ENCODE peak calls at places on chromosomes 1 and 21, in four cellular contexts. One of them, this sample, is unnamed.

GRCh38 chr1:7912743-7913557 is 27.7 kb downstream of the TNFRSF9 start:
- DNase-seq in K562: peak; percentile 31
- DNase-seq in HepG2: no peak
- DNase-seq in GM12878: no peak
- DNase-seq in this sample: no peak

GRCh38 chr1:41296476-41296875 is 54.4 kb upstream of the SCMH1 start:
- DNase-seq in K562: no peak
- DNase-seq in HepG2: no peak
- DNase-seq in GM12878: no peak
- DNase-seq in this sample: no peak

GRCh38 chr1:218874313-218874712 is 299.4 kb upstream of the LYPLAL1 start:
- DNase-seq in K562: no peak
- DNase-seq in HepG2: peak; percentile 39
- DNase-seq in GM12878: no peak
- DNase-seq in this sample: no peak

GRCh38 chr1:39729842-39730241 is 8.8 kb upstream of the PPIE start:
- DNase-seq in K562: no peak
- DNase-seq in HepG2: no peak
- DNase-seq in GM12878: no peak
- DNase-seq in this sample: no peak

GRCh38 chr1:21126324-21126723 is 50.4 kb downstream of the EIF4G3 start:
- DNase-seq in K562: no peak
- DNase-seq in HepG2: peak; percentile 67
- DNase-seq in GM12878: no peak
- DNase-seq in this sample: no peak

GRCh38 chr1:156276966-156277381 is 5.7 kb downstream of the SMG5 start:
- DNase-seq in K562: no peak
- DNase-seq in HepG2: no peak
- DNase-seq in GM12878: no peak
- DNase-seq in this sample: no peak

GRCh38 chr1:203082571-203083462 is 3.0 kb downstream of the MYOG start:
- DNase-seq in K562: no peak
- DNase-seq in HepG2: no peak
- DNase-seq in GM12878: no peak
- DNase-seq in this sample: no peak

GRCh38 chr1:214445201-214445600 is 106.2 kb downstream of the PTPN14 start:
- DNase-seq in K562: no peak
- DNase-seq in HepG2: no peak
- DNase-seq in GM12878: no peak
- DNase-seq in this sample: peak; percentile 19

GRCh38 chr1:164719676-164720075 is 160.7 kb downstream of the PBX1 start:
- DNase-seq in K562: no peak
- DNase-seq in HepG2: no peak
- DNase-seq in GM12878: no peak
- DNase-seq in this sample: no peak

GRCh38 chr1:173504268-173504667 is 27.1 kb downstream of the PRDX6 start:
- DNase-seq in K562: no peak
- DNase-seq in HepG2: no peak
- DNase-seq in GM12878: no peak
- DNase-seq in this sample: no peak

GRCh38 chr1:229341811-229342304 is 989 bp downstream of the CCSAP start:
- DNase-seq in K562: no peak
- DNase-seq in HepG2: no peak
- DNase-seq in GM12878: no peak
- DNase-seq in this sample: no peak

GRCh38 chr1:217027403-217028080 is 304.3 kb upstream of the ESRRG start:
- DNase-seq in K562: no peak
- DNase-seq in HepG2: no peak
- DNase-seq in GM12878: peak; percentile 55
- DNase-seq in this sample: no peak

GRCh38 chr1:25620211-25620610 is 3.6 kb downstream of the MAN1C1 start:
- DNase-seq in K562: no peak
- DNase-seq in HepG2: no peak
- DNase-seq in GM12878: no peak
- DNase-seq in this sample: no peak

GRCh38 chr1:45033356-45033755 is 21.3 kb downstream of the UROD start:
- DNase-seq in K562: no peak
- DNase-seq in HepG2: no peak
- DNase-seq in GM12878: no peak
- DNase-seq in this sample: no peak

GRCh38 chr1:57605933-57606332 is 182.1 kb upstream of the DAB1 start:
- DNase-seq in K562: no peak
- DNase-seq in HepG2: no peak
- DNase-seq in GM12878: no peak
- DNase-seq in this sample: no peak

GRCh38 chr21:15355066-15355465 is 290.3 kb upstream of the NRIP1 start:
- DNase-seq in K562: no peak
- DNase-seq in HepG2: no peak
- DNase-seq in GM12878: no peak
- DNase-seq in this sample: no peak

GRCh38 chr1:226946285-226946684 is 6.2 kb downstream of the COQ8A start:
- DNase-seq in K562: no peak
- DNase-seq in HepG2: no peak
- DNase-seq in GM12878: no peak
- DNase-seq in this sample: no peak

GRCh38 chr1:159867322-159868064 is 5.0 kb upstream of the VSIG8 start:
- DNase-seq in K562: no peak
- DNase-seq in HepG2: no peak
- DNase-seq in GM12878: no peak
- DNase-seq in this sample: no peak

GRCh38 chr1:26529655-26530539 is at the start of gene RPS6KA1:
- DNase-seq in K562: peak; percentile 97
- DNase-seq in HepG2: peak; percentile 38
- DNase-seq in GM12878: no peak
- DNase-seq in this sample: peak; percentile 99

GRCh38 chr21:42236693-42237092 is 17.8 kb downstream of the ABCG1 start:
- DNase-seq in K562: no peak
- DNase-seq in HepG2: no peak
- DNase-seq in GM12878: no peak
- DNase-seq in this sample: no peak

GRCh38 chr21:37682908-37683307 is 233.3 kb downstream of the KCNJ6 start:
- DNase-seq in K562: no peak
- DNase-seq in HepG2: no peak
- DNase-seq in GM12878: no peak
- DNase-seq in this sample: no peak

GRCh38 chr1:156838972-156839371 is 19.9 kb downstream of the INSRR start:
- DNase-seq in K562: peak; percentile 74
- DNase-seq in HepG2: no peak
- DNase-seq in GM12878: no peak
- DNase-seq in this sample: peak; percentile 81

GRCh38 chr21:41895643-41896493 is 16.7 kb upstream of the PRDM15 start:
- DNase-seq in K562: peak; percentile 45
- DNase-seq in HepG2: no peak
- DNase-seq in GM12878: no peak
- DNase-seq in this sample: no peak

GRCh38 chr1:1847061-1847460 is 43.8 kb downstream of the GNB1 start:
- DNase-seq in K562: peak; percentile 40
- DNase-seq in HepG2: peak; percentile 36
- DNase-seq in GM12878: no peak
- DNase-seq in this sample: no peak

GRCh38 chr1:219041141-219041540 is 132.5 kb upstream of the LYPLAL1 start:
- DNase-seq in K562: no peak
- DNase-seq in HepG2: no peak
- DNase-seq in GM12878: no peak
- DNase-seq in this sample: no peak

DNA sequence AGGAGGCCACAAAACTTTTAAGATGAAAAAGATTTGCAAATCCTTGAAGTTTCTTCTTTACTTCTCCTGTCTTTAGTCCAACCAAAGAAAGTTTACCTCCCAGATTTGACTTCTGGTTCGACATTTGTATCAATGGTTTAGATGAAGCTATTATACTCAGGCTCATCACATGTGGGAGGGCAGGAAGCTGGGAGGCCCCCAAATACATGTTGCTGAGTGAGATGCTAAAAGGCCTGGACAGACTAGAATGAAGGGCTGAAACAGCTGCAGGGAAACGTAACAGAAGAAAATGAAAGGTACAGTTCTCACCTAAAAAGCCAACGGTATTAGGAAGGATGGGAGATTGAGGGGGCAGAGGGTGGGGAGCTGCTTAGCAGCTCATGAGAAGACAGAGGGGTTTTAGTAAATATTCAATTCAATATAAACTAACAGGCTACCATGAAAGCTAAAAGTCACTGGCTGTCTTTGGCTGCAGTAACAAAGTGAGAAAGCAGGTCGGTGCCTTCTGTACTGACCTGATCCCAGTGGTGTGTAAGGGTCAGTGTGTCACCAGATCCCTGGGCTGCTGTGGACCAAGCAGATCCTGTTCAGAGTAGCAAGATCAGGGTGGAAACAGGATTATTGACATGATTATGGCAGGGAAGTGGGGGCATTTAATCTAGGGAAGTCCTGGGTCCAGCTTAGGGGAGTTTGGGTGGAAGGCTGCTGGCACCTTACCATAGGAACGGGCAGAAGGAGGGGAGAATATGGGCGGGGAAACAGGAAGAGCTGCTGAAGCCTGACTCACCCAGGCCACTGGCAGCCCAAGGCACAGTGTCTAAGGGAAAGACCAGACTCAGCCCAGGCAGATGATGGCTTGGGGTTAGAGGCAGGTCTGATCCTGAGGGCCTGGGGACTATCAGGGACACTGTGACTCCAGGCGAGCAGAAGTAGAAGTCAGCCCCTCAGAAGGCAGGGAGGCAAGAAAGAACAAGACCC is 60.4 kb downstream of the KCNN3 start:
- DNase-seq in K562: no peak
- DNase-seq in HepG2: no peak
- DNase-seq in GM12878: no peak
- DNase-seq in this sample: no peak
- TF ChIP-seq NFIC in K562: no peak
- TF ChIP-seq NFIC in HepG2: no peak
- TF ChIP-seq NFIC in GM12878: no peak
- TF ChIP-seq NFIC in this sample: no peak

GRCh38 chr1:52142220-52143153 is 598 bp downstream of the ZFYVE9 start:
- DNase-seq in K562: peak; percentile 69
- DNase-seq in HepG2: peak; percentile 39
- DNase-seq in GM12878: no peak
- DNase-seq in this sample: peak; percentile 82
- TF ChIP-seq NFIC in K562: peak; percentile 46
- TF ChIP-seq NFIC in HepG2: no peak
- TF ChIP-seq NFIC in GM12878: no peak
- TF ChIP-seq NFIC in this sample: no peak

DNA sequence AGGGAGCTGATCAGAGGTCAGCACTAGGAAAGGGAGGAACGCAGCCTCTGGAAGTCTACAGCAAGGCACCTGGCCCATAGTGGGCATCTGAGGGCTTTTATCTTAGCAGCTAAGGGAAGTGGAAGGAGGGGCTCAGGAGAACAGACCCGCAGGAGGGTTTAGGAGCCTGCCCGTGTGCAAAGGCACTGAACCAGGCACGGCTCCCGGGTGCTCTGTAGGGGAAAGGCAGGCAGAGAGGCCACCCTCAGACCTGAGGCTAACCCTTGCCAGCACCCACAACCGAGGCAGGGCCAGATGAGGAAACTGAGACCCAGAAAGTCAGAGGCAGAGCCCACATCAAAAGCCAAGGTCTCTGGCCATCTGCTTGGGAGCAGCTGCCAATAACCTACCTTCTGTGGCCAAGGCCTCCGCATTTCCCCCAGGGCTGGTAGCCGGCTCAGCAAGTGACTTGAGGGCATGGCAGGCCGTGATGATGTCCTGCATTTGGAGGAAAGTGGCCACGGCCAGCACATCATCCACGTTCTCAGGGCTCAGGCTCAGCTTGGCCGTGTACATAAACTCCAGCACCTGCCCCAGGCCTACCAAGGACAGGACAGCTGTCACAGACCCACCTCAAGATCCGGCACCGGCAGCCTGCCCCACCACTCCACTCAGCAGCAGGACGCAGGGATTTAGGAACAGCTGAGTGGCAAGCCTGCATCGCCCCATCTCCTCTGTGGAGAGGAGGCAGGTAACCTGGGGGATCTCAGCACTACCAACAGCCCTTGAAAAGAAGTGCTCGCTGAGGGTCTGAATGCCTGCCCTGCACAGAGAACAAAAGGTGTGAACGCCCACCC is 29.1 kb downstream of the ZBTB17 start:
- DNase-seq in K562: no peak
- DNase-seq in HepG2: no peak
- DNase-seq in GM12878: no peak
- DNase-seq in this sample: no peak
- TF ChIP-seq NFIC in K562: no peak
- TF ChIP-seq NFIC in HepG2: no peak
- TF ChIP-seq NFIC in GM12878: no peak
- TF ChIP-seq NFIC in this sample: no peak

GRCh38 chr1:94942171-94943128 is 15.5 kb upstream of the CNN3 start:
- DNase-seq in K562: no peak
- DNase-seq in HepG2: peak; percentile 51
- DNase-seq in GM12878: no peak
- DNase-seq in this sample: no peak
- TF ChIP-seq NFIC in K562: no peak
- TF ChIP-seq NFIC in HepG2: no peak
- TF ChIP-seq NFIC in GM12878: no peak
- TF ChIP-seq NFIC in this sample: no peak

DNA sequence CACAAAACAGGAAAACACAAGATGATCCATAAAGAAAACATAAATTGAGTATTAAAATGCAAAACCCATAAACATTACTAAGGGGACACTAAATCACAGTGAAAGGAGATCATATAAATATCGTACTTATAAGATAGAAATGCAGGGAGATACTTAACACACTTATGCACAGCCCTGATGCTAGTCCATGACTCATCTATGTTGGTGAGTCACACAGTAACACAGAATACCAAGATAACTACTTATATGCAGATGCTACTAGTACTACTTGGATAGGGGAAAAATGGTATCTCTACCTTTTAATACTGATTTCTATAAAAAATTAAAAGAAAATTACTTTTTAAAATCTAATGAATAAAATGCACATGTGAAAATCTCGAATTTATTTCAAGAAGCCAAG is 341.2 kb downstream of the KCNH1 start:
- DNase-seq in K562: no peak
- DNase-seq in HepG2: no peak
- DNase-seq in GM12878: no peak
- DNase-seq in this sample: no peak
- TF ChIP-seq NFIC in K562: no peak
- TF ChIP-seq NFIC in HepG2: no peak
- TF ChIP-seq NFIC in GM12878: no peak
- TF ChIP-seq NFIC in this sample: no peak

DNA sequence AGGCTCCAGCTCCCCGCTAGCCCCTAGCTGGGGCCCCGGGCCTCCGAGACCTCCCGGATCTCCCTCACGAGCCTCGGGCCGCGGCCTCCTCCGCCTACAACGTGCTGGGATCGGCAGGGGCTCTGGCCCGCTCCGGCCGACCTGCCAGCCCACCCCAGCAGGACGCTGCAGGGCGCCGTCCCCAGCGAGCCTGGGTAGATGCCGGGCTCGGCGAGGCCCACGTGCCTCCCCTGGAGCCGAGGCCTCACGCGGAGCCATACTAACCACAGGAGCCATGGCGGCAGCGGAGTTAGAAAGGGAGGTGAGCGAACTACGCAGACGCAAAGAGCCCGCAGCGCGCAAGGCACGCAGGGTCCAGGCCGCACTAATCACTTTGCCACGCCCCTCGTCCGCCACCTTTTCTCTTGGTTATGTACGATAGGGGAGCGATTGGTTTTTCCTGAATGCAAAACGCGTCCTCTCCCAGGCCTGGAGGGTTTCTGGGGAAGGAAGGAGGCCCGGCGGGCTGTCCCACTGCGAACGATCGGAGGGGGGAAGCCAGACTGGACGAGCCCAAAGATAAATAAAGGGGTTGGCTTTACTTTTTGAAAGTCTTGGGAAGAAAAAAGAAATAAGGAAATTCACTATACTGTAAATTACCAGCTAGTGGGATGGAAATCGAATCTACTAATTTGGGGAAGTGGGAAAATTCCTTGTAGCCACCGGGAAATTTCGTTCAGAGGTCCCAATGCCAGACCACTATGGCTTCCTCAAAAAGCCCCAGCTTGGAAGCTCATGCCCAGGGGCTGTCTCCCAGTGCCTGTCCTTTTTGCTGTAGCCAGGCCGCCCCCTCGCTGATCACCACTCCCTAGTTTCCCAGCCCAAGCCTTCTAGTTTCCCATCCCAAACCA is at the start of gene RPL22:
- DNase-seq in K562: peak; percentile 96
- DNase-seq in HepG2: peak; percentile 98
- DNase-seq in GM12878: peak; percentile 94
- DNase-seq in this sample: peak; percentile 94
- TF ChIP-seq NFIC in K562: peak; percentile 58
- TF ChIP-seq NFIC in HepG2: no peak
- TF ChIP-seq NFIC in GM12878: no peak
- TF ChIP-seq NFIC in this sample: no peak